ENCODE peak calls at places on chromosomes 13 and 19, in eight cellular contexts. U, W, Z, X, L, P, S and T are unnamed samples.

GRCh38 chr13:50353651-50354415 is 338.6 kb downstream of the KCNRG start:
- DNase-seq in U (no peak), W (no peak), Z (no peak), X (peak), L (no peak), P (no peak), S (peak), T (no peak)

GRCh38 chr19:16608290-16608704 is 19.7 kb downstream of the MED26 start:
- DNase-seq in U (no peak), W (peak), Z (no peak), X (peak), L (no peak), P (peak), S (peak), T (peak)

GRCh38 chr13:106905380-106906259 is 337.7 kb upstream of the ARGLU1 start:
- DNase-seq in U (no peak), W (no peak), Z (no peak), X (no peak), L (no peak), P (no peak), S (no peak), T (no peak)

GRCh38 chr19:46861691-46862503 is 1.1 kb downstream of the ARHGAP35 start:
- DNase-seq in U (no peak), W (peak), Z (peak), X (no peak), L (peak), P (no peak), S (peak), T (peak)

GRCh38 chr19:33477781-33478180 is 43.8 kb downstream of the PEPD start:
- DNase-seq in U (no peak), W (no peak), Z (no peak), X (no peak), L (peak), P (no peak), S (peak), T (no peak)

GRCh38 chr13:95164830-95165229 is 136.4 kb downstream of the ABCC4 start:
- DNase-seq in U (no peak), W (peak), Z (no peak), X (no peak), L (no peak), P (no peak), S (no peak), T (peak)

GRCh38 chr13:84400711-84401110 is 518.4 kb upstream of the SLITRK1 start:
- DNase-seq in U (no peak), W (no peak), Z (no peak), X (no peak), L (no peak), P (peak), S (peak), T (no peak)

GRCh38 chr13:57787058-57787791 is 155.7 kb downstream of the PCDH17 start:
- DNase-seq in U (no peak), W (no peak), Z (peak), X (no peak), L (no peak), P (no peak), S (no peak), T (no peak)

GRCh38 chr13:50236898-50237318 is 221.7 kb downstream of the KCNRG start:
- DNase-seq in U (no peak), W (no peak), Z (no peak), X (no peak), L (no peak), P (no peak), S (no peak), T (no peak)

GRCh38 chr13:31200636-31200970 is 828 bp downstream of the B3GLCT start:
- DNase-seq in U (peak), W (peak), Z (no peak), X (no peak), L (no peak), P (no peak), S (peak), T (peak)

GRCh38 chr19:36041831-36042230 is 9.2 kb upstream of the CLIP3 start:
- DNase-seq in U (no peak), W (no peak), Z (peak), X (no peak), L (no peak), P (peak), S (peak), T (no peak)

GRCh38 chr13:51659276-51660127 is 75.2 kb downstream of the WDFY2 start:
- DNase-seq in U (no peak), W (no peak), Z (no peak), X (no peak), L (no peak), P (no peak), S (no peak), T (no peak)

GRCh38 chr13:20069956-20070355 is 90.9 kb downstream of the GJA3 start:
- DNase-seq in U (no peak), W (no peak), Z (no peak), X (no peak), L (no peak), P (peak), S (no peak), T (no peak)

GRCh38 chr13:33312150-33312908 is 26.8 kb upstream of the STARD13 start:
- DNase-seq in U (no peak), W (no peak), Z (no peak), X (no peak), L (no peak), P (no peak), S (no peak), T (peak)

GRCh38 chr19:5624741-5625140 is 1.9 kb downstream of the SAFB start:
- DNase-seq in U (no peak), W (no peak), Z (no peak), X (no peak), L (no peak), P (no peak), S (no peak), T (no peak)

GRCh38 chr13:19818223-19818842 is 35.6 kb upstream of the PSPC1 start:
- DNase-seq in U (peak), W (peak), Z (peak), X (no peak), L (no peak), P (no peak), S (peak), T (peak)

GRCh38 chr13:80215368-80215767 is 125.6 kb downstream of the SPRY2 start:
- DNase-seq in U (no peak), W (no peak), Z (no peak), X (no peak), L (no peak), P (peak), S (peak), T (no peak)

GRCh38 chr13:51221674-51222509 is at the start of gene FAM124A:
- DNase-seq in U (peak), W (peak), Z (peak), X (peak), L (no peak), P (no peak), S (peak), T (peak)

GRCh38 chr19:38057954-38058690 is 151.1 kb downstream of the SIPA1L3 start:
- DNase-seq in U (no peak), W (peak), Z (peak), X (no peak), L (no peak), P (no peak), S (peak), T (peak)

GRCh38 chr19:35354898-35355297 is 3.4 kb upstream of the FFAR3 start:
- DNase-seq in U (no peak), W (no peak), Z (peak), X (no peak), L (no peak), P (no peak), S (no peak), T (no peak)

GRCh38 chr19:29806098-29806866 is 5.5 kb upstream of the CCNE1 start:
- DNase-seq in U (no peak), W (no peak), Z (peak), X (no peak), L (no peak), P (no peak), S (no peak), T (no peak)

GRCh38 chr19:42121666-42122069 is 10.6 kb downstream of the POU2F2 start:
- DNase-seq in U (no peak), W (peak), Z (peak), X (peak), L (no peak), P (peak), S (peak), T (no peak)

DNA sequence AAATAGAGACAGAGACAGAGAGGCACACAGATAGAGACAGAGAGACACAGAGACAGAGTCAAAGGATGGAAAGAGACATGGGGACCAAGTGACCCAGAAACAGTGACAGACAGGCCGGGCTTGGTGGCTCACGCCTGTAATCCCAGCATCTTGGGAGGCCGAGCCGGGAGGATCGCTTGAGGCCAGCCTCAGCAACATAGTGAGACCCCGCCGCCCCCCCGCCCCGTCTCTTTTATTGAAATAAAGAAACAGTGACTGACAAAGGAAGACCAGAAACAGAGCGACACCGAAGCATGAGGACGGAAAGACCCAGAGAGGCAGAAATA is 848 bp upstream of the NECTIN2 start:
- DNase-seq in U (no peak), W (no peak), Z (no peak), X (peak), L (peak), P (no peak), S (no peak), T (no peak)
- H3K4me3 ChIP-seq in U (peak), W (no peak), Z (peak), X (peak), L (peak), P (peak), S (peak), T (peak)

DNA sequence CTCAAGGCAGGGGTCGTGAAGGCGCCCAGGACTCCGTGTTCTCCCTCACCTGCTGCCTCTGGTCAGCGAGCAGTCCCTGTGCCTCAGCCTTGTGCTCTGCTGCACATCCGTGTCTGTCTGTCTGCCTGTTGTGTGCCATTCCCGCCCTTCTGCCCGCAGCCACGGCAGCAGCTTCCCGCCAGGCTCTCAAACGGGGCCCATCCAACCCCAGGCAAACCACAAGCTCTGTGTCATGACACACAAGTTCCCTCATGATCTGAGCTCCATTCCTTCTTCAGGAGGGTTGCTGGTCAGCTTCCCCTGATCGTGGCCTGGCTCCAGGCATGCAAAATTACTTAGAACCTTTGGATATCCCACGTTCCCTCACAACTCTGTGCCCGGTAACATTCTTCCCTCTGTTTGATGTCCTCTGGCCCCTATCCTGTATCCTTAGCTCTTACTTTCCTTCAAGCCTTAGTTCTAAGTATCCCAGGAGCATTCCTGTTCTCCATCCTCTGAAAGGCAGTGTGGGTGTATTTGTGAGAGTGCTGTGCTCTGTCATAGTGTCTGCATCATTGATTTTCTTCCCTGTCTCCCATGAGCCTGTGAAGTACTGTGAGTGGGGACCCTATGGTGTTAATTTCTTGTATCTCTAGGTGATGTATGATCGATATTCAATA is 3.2 kb downstream of the GPR183 start:
- DNase-seq in U (no peak), W (peak), Z (no peak), X (no peak), L (no peak), P (no peak), S (no peak), T (no peak)
- H3K4me3 ChIP-seq in U (no peak), W (no peak), Z (no peak), X (no peak), L (peak), P (no peak), S (no peak), T (no peak)

DNA sequence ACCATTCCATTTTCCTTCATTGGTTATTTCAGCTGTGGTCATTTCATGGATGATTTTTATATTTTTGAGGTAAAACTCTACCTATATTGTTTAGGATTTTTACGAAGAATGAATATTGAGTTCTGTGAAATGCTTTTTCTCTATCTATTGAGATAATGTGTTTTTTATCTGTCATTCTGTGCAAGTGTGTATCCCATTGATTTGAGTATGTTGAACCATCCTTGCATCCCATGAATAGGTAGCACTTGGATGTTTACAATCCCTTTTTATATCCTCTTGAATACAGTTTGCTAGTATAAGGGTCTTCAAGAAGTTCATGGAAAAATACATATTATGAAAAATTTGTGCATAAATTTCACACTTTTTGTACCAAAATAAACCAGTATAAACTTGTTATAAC is 9.8 kb upstream of the ZNF525 start:
- DNase-seq in U (no peak), W (no peak), Z (no peak), X (no peak), L (no peak), P (no peak), S (no peak), T (no peak)
- H3K4me3 ChIP-seq in U (no peak), W (no peak), Z (no peak), X (no peak), L (no peak), P (no peak), S (no peak), T (no peak)

GRCh38 chr19:55070755-55071502 is 4.7 kb upstream of the EPS8L1 start:
- DNase-seq in U (no peak), W (peak), Z (no peak), X (no peak), L (no peak), P (no peak), S (peak), T (peak)

GRCh38 chr19:55067869-55068268 is 4.9 kb upstream of the RDH13 start:
- DNase-seq in U (no peak), W (no peak), Z (no peak), X (no peak), L (no peak), P (no peak), S (no peak), T (no peak)

GRCh38 chr19:55069859-55070225 is 5.8 kb upstream of the EPS8L1 start:
- DNase-seq in U (no peak), W (no peak), Z (no peak), X (no peak), L (no peak), P (no peak), S (no peak), T (no peak)

GRCh38 chr19:55068803-55069136 is 5.8 kb upstream of the RDH13 start:
- DNase-seq in U (no peak), W (no peak), Z (no peak), X (no peak), L (no peak), P (no peak), S (no peak), T (no peak)

DNA sequence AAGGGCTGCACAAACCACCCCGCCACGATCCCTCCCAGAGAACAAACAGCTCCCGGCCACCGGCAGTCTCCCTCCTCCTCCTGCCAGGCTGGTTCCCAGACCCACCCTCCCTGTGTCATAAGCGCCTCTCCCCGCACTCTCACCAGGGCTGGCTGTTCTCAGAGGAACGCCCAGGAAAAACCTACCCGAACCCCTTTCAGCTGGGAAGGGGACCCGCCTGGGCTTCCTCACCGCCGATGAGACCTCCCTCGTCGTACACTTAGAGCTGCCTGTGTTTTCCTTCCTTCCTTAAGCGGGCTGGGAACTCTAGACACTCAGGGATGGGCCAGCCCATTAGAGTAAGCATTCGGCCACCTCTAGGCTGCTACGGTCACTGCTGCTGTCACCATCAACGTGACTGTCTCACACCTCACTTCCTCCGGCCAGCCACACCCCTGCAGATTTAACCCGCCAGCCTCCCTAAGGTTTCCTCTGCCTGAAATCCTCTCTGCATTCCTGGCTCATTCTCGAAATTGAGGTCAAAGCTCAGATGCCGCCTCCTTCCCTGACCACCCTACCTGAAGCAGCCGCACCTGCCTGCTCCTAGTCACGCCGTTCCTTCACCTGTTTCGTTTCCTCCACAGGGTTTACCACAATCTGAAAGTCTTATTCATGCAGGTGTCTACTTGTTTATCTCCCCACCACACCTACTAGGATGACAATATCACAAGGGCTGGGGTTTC is 6.3 kb upstream of the RDH13 start:
- DNase-seq in U (no peak), W (peak), Z (peak), X (no peak), L (no peak), P (no peak), S (peak), T (peak)
- H3K4me3 ChIP-seq in U (peak), W (no peak), Z (peak), X (no peak), L (peak), P (no peak), S (peak), T (no peak)

DNA sequence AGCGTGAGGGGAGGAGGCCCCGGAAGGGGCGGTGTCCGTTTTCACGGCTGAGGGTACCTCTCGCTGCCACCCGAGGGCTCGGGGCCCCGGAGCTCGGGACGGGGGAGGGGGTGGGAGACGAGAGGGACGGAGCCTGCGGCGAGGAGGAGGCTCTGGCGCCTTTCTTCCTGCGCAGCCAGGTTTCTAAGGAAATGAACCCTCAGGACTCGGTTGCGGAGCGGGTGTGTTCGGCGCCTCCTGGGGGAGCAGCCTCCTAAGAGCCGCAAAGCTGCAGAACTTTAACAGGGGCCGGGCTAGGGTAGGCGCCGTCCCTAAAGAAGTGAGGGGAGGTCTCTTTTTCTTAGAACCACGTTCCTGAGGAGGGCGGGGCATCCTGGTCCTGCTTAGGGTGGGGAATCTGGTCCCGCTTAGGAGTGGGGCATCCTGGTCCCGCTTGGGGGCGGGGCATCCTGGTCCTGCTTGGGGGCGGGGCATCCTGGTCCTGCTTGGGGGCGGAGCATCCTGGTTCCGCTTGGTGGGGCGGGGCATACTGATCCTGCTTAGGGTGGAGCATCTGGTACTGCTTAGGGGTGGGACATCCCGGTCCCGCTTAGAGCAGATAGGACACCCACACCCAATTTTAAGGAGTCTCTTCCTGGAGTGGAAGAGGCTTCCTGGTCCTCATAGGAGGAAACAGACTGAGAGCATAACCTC is 6.2 kb downstream of the SYT5 start:
- DNase-seq in U (peak), W (peak), Z (peak), X (no peak), L (no peak), P (peak), S (peak), T (peak)
- H3K4me3 ChIP-seq in U (peak), W (no peak), Z (peak), X (no peak), L (peak), P (peak), S (peak), T (no peak)

GRCh38 chr19:56687036-56687435 is 15.5 kb upstream of the ZNF835 start:
- DNase-seq in U (no peak), W (no peak), Z (no peak), X (no peak), L (no peak), P (no peak), S (peak), T (no peak)

GRCh38 chr19:56692496-56692895 is 20.9 kb upstream of the ZNF835 start:
- DNase-seq in U (no peak), W (no peak), Z (no peak), X (no peak), L (no peak), P (no peak), S (no peak), T (no peak)

GRCh38 chr19:56690668-56691067 is 19.1 kb upstream of the ZNF835 start:
- DNase-seq in U (no peak), W (no peak), Z (no peak), X (no peak), L (no peak), P (no peak), S (no peak), T (no peak)

DNA sequence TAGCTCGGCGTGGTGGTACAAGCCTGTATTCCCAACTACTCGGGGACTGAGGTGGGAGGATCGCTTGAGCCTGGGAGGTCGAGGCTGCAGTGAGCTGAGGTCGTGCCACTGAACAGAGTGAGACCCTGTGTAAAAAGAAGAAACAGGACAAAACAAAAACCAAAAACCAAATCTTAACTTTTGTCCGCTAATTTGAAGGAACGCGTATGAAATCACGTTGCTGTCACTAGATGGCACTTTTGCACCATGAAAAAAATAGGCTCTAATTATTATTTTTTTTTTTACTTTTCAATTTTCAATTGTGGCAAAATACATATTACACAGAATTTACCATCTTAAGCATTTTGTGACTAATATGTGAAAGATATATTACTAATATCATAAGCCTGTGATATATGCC is 17.6 kb upstream of the ZNF835 start:
- DNase-seq in U (no peak), W (no peak), Z (no peak), X (no peak), L (no peak), P (no peak), S (peak), T (no peak)
- H3K4me3 ChIP-seq in U (no peak), W (no peak), Z (no peak), X (no peak), L (no peak), P (no peak), S (no peak), T (no peak)

DNA sequence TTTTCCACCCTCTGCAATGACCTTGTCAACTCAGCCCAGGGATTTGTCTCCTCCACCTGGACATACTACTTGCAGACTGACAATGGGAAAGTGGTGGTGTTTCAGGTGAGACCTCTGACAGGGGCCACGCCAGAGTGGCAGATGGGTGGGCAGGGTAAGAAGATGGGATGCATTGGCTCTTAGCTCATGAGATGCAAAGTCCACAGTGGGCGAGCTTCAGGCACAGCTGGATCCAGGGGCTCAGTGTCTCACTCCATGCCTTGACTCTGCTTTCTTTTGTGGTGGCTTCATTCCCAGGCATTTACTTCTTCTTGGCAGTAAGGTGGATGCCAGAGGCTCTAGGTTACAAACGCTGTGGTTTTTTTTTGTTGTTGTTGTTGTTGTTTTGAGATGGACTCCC is 3.4 kb downstream of the TMEM59L start:
- DNase-seq in U (no peak), W (no peak), Z (no peak), X (no peak), L (no peak), P (no peak), S (no peak), T (no peak)
- H3K4me3 ChIP-seq in U (no peak), W (no peak), Z (no peak), X (no peak), L (no peak), P (no peak), S (no peak), T (no peak)

GRCh38 chr19:1354496-1355257 is 29.0 kb upstream of the NDUFS7 start:
- DNase-seq in U (peak), W (peak), Z (peak), X (peak), L (peak), P (peak), S (peak), T (peak)
- H3K4me3 ChIP-seq in U (peak), W (peak), Z (peak), X (peak), L (peak), P (peak), S (peak), T (peak)